ENCODE peak calls at places on chromosomes 7 and 10, in four cellular contexts. R is HAP-1, N is HCEC 1CT, C is GM20000. U is an unnamed sample.

GRCh38 chr7:79489371-79489770 is 35.9 kb upstream of the MAGI2 start:
- DNase-seq in C (no peak), R (no peak), N (no peak), U (no peak)

GRCh38 chr10:44647877-44648542 is 263.1 kb upstream of the CXCL12 start:
- DNase-seq in C (no peak), R (no peak), N (no peak), U (no peak)

GRCh38 chr10:97426776-97427570 is 982 bp downstream of the PGAM1 start:
- DNase-seq in R (no peak), C (no peak), N (peak; percentile 29), U (no peak)

GRCh38 chr7:22858640-22859561 is 36.3 kb upstream of the TOMM7 start:
- DNase-seq in R (no peak), N (peak; percentile 99), C (peak; percentile 34), U (peak; percentile 98)

GRCh38 chr10:125231116-125231812 is 70.9 kb upstream of the CTBP2 start:
- DNase-seq in N (peak; percentile 96), C (no peak), R (no peak), U (peak; percentile 85)

GRCh38 chr10:123229927-123230630 is 75.9 kb downstream of the BUB3 start:
- DNase-seq in N (no peak), R (no peak), C (no peak), U (no peak)

GRCh38 chr7:27188666-27189559 is 3.9 kb upstream of the HOXA11 start:
- DNase-seq in R (peak; percentile 71), N (peak; percentile 60), C (no peak), U (no peak)

GRCh38 chr10:89810908-89811515 is 109.6 kb downstream of the KIF20B start:
- DNase-seq in R (no peak), C (no peak), N (no peak), U (no peak)

GRCh38 chr10:69501657-69502056 is 50.4 kb downstream of the TSPAN15 start:
- DNase-seq in N (no peak), C (no peak), R (no peak), U (no peak)

GRCh38 chr10:122019414-122019975 is 30.5 kb downstream of the TACC2 start:
- DNase-seq in C (no peak), R (peak; percentile 24), N (no peak), U (no peak)

GRCh38 chr7:32093415-32094408 is 23.5 kb upstream of the PDE1C start:
- DNase-seq in R (no peak), C (no peak), N (no peak), U (peak; percentile 94)

GRCh38 chr10:117166420-117167345 is 28.6 kb upstream of the VAX1 start:
- DNase-seq in C (no peak), R (no peak), N (no peak), U (no peak)

GRCh38 chr10:128927821-128928220 is 539.2 kb upstream of the MGMT start:
- DNase-seq in N (no peak), R (no peak), C (no peak), U (no peak)

GRCh38 chr7:131861620-131862346 is 305.4 kb upstream of the PODXL start:
- DNase-seq in N (peak; percentile 1), C (no peak), R (no peak), U (peak; percentile 65)

GRCh38 chr10:7085913-7086589 is 324.8 kb downstream of the SFMBT2 start:
- DNase-seq in N (peak; percentile 69), C (no peak), R (peak; percentile 12), U (peak; percentile 69)

GRCh38 chr7:152893801-152894294 is 134.3 kb downstream of the ACTR3B start:
- DNase-seq in C (no peak), N (no peak), R (no peak), U (no peak)

GRCh38 chr10:91090761-91091529 is 129.5 kb upstream of the PCGF5 start:
- DNase-seq in N (peak; percentile 25), R (peak; percentile 83), C (peak; percentile 24), U (peak; percentile 5)

GRCh38 chr10:66941491-66941890 is 15.7 kb downstream of the LRRTM3 start:
- DNase-seq in C (no peak), N (no peak), R (no peak), U (no peak)

GRCh38 chr7:54831046-54831643 is 72.1 kb upstream of the SEC61G start:
- DNase-seq in N (no peak), C (no peak), R (no peak), U (no peak)

GRCh38 chr7:34453150-34453549 is 204.9 kb upstream of the NPSR1 start:
- DNase-seq in R (no peak), N (no peak), C (no peak), U (peak; percentile 24)

GRCh38 chr10:70233939-70234300 is 691 bp upstream of the PPA1 start:
- DNase-seq in R (no peak), C (no peak), N (no peak), U (no peak)

GRCh38 chr7:105797652-105798051 is 78.7 kb downstream of the ATXN7L1 start:
- DNase-seq in N (no peak), R (no peak), C (no peak), U (no peak)

GRCh38 chr10:58511765-58512469 is 755 bp upstream of the BICC1 start:
- DNase-seq in N (peak; percentile 27), R (no peak), C (no peak), U (no peak)

GRCh38 chr7:106326594-106327537 is 42.1 kb upstream of the NAMPT start:
- DNase-seq in N (no peak), C (no peak), R (no peak), U (no peak)

GRCh38 chr10:132096223-132096622 is 30.5 kb downstream of the JAKMIP3 start:
- DNase-seq in R (no peak), N (no peak), C (no peak), U (no peak)

GRCh38 chr7:30238721-30239441 is 45.5 kb upstream of the ZNRF2 start:
- DNase-seq in C (peak; percentile 43), N (peak; percentile 17), R (no peak), U (peak; percentile 22)

GRCh38 chr10:69612760-69613159 is 17.3 kb upstream of the FAM241B start:
- DNase-seq in C (no peak), R (no peak), N (no peak), U (no peak)

GRCh38 chr10:79402951-79403350 is 42.5 kb downstream of the ZCCHC24 start:
- DNase-seq in R (no peak), C (no peak), N (no peak), U (no peak)

U was measured in astrocyte of the cerebellum.